ENCODE peak calls at places on chromosome 1, in four cellular contexts. W is left ventricle myocardium inferior, P is GM13976, L is GM20000. A is an unnamed sample.

GRCh38 chr1:89757532-89757931 is 63.3 kb upstream of the LRRC8D start:
- DNase-seq in W (peak), P (peak), L (peak), A (no peak)

GRCh38 chr1:7334475-7335035 is 436.5 kb upstream of the VAMP3 start:
- DNase-seq in W (no peak), P (no peak), L (no peak), A (no peak)

GRCh38 chr1:26541816-26542711 is 12.5 kb downstream of the RPS6KA1 start:
- DNase-seq in W (peak), P (peak), L (peak), A (peak)

GRCh38 chr1:3553166-3553939 is 58.0 kb downstream of the MEGF6 start:
- DNase-seq in W (no peak), P (no peak), L (no peak), A (no peak)

GRCh38 chr1:16236091-16236494 is 890 bp downstream of the CPLANE2 start:
- DNase-seq in W (no peak), P (peak), L (peak), A (peak)

GRCh38 chr1:72262735-72263134 is 19.6 kb downstream of the NEGR1 start:
- DNase-seq in W (no peak), P (no peak), L (no peak), A (no peak)

GRCh38 chr1:10001016-10001665 is 4.1 kb downstream of the RBP7 start:
- DNase-seq in W (no peak), P (no peak), L (no peak), A (no peak)

GRCh38 chr1:110627763-110628162 is 21.6 kb upstream of the KCNA2 start:
- DNase-seq in W (no peak), P (no peak), L (no peak), A (no peak)

GRCh38 chr1:3352952-3353331 is 101.5 kb upstream of the ARHGEF16 start:
- DNase-seq in W (peak), P (no peak), L (no peak), A (no peak)

GRCh38 chr1:91054780-91055481 is 33.1 kb upstream of the ZNF644 start:
- DNase-seq in W (no peak), P (peak), L (peak), A (no peak)

GRCh38 chr1:22259581-22260282 is 116.8 kb upstream of the WNT4 start:
- DNase-seq in W (no peak), P (no peak), L (no peak), A (no peak)

GRCh38 chr1:58849556-58849955 is 65.7 kb upstream of the JUN start:
- DNase-seq in W (no peak), P (no peak), L (no peak), A (no peak)

GRCh38 chr1:173205146-173206051 is 1.7 kb downstream of the TNFSF4 start:
- DNase-seq in W (no peak), P (no peak), L (no peak), A (no peak)

GRCh38 chr1:234660536-234661133 is 50.7 kb upstream of the IRF2BP2 start:
- DNase-seq in W (no peak), P (no peak), L (no peak), A (no peak)

GRCh38 chr1:62515055-62515454 is 78.2 kb downstream of the USP1 start:
- DNase-seq in W (no peak), P (no peak), L (no peak), A (no peak)

GRCh38 chr1:61320575-61320974 is 238.2 kb downstream of the NFIA start:
- DNase-seq in W (no peak), P (no peak), L (no peak), A (no peak)

GRCh38 chr1:54400321-54400720 is 5.9 kb downstream of the SSBP3 start:
- DNase-seq in W (no peak), P (peak), L (peak), A (no peak)
- TF ChIP-seq CTCF in W (no peak), P (no peak), L (no peak), A (no peak)

GRCh38 chr1:11132571-11133293 is 33.1 kb upstream of the EXOSC10 start:
- DNase-seq in W (no peak), P (no peak), L (no peak), A (no peak)
- TF ChIP-seq CTCF in W (no peak), P (no peak), L (no peak), A (no peak)

DNA sequence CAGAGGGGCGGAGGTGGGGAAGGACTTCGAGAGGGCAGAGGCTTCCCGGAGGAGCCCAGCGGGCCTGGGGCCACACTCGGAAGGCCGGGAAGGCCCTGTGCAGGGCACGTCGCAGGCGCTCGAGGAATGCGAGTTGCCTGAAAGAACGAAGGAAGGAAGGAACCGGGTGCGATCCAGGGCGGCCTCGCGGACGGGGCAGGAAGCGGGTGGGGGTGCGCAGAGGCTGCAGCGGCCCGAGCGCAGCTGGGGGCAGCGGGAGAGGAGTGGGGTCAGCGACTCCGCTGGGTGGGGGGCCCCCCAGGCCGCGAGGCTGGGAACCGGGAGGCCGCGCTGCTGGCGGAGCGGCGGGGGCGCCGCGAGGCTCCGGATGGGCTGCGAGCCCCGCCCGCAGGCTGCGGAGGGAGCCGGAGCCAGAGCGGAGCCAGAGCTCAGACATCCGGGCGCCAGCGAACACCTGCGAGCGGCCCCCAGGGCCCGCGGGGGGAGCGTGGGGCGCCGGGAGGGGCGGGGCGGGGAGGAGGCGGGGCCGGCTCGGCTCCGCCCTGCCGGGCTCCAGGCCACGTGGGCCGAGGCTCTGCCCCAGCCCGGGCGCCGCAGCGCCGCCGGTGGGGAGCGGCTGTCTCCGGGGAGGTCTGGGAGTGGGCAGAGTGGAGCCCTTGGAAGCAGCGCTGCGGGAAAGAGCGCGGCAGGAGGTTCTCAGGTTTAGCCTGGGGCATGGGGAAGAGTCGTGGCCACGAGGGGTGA is 4.6 kb downstream of the ID3 start:
- DNase-seq in W (peak), P (peak), L (peak), A (peak)
- TF ChIP-seq CTCF in W (peak), P (peak), L (no peak), A (no peak)

GRCh38 chr1:230569201-230569600 is 73.1 kb upstream of the COG2 start:
- DNase-seq in W (no peak), P (no peak), L (no peak), A (no peak)

GRCh38 chr1:230570724-230571390 is 71.4 kb upstream of the COG2 start:
- DNase-seq in W (no peak), P (no peak), L (no peak), A (peak)

GRCh38 chr1:230566481-230566880 is 75.8 kb upstream of the COG2 start:
- DNase-seq in W (no peak), P (no peak), L (no peak), A (no peak)

GRCh38 chr1:230568676-230569075 is 73.6 kb upstream of the COG2 start:
- DNase-seq in W (no peak), P (no peak), L (no peak), A (peak)

DNA sequence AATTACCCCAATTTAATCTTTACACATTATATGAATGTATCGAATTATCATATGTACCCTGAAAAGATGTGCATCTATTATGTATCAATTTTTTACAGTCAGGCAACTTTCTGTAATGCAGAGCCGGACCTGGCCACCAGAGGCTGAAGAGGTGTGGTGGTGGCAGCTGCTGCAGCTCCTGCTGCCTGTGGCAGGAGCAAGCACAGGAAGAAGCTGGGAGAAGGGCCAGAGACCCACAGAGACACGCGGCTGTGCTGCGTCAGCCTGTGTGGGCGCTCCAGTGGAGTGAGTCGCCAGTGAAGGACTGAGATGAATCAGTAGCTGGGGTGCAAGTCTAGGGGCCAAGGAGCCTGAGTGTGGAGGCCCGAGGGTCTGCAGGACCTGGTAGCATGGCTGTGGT is 74.3 kb upstream of the COG2 start:
- DNase-seq in W (no peak), P (no peak), L (no peak), A (peak)
- TF ChIP-seq CTCF in W (peak), P (no peak), L (no peak), A (peak)

DNA sequence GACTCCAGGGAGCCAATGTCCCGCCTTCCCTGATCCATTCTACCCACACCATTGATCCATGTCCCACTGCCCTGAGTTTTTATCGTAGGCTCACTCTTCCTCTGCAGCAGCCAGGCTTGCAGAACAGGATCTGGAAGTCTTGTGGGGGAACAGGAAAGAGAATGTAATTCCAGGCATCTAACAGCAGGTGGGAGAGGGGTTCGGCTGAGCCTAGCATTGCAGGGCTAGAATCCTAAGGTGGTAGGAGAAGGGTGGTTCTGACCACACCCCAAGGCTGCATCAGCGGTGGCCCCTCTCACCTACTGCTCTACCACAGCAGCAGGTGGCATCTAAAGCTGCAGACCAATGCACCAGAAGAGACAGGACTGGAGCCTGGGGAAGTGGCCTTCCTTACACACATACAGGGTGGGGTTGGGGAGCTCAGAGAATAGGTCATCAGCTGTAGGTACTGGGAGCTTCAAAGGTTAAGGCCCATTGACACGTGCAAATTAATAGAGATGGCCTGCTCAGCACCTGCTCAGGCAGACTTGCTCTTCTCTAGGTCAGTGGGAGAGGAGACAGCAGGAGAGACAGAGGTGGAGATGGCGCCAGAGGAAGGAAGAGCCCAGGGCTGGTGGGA is 20.5 kb downstream of the KNCN start:
- DNase-seq in W (no peak), P (no peak), L (no peak), A (peak)
- TF ChIP-seq CTCF in W (no peak), P (no peak), L (no peak), A (peak)

DNA sequence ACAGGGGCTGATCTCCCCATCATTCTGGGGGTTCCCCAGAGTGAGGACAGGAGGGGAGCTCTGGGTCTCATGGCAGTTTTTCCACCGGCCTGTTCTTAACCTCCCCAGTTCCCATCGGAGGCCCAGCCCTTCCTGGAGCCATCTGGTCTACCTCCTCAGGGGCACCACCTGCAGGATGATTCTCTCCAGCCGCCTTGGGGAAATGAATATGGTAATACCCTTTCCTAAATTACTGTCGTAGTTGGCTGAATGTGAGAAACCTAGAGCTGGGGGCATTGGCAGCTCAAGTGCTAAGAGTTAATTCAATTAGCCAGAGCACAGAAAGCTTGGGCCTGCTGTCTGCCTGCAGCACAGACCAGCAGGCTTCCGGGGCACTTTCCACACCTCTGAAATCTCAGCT is 64.9 kb downstream of the TAS1R2 start:
- DNase-seq in W (no peak), P (no peak), L (no peak), A (peak)
- TF ChIP-seq CTCF in W (no peak), P (no peak), L (no peak), A (no peak)

DNA sequence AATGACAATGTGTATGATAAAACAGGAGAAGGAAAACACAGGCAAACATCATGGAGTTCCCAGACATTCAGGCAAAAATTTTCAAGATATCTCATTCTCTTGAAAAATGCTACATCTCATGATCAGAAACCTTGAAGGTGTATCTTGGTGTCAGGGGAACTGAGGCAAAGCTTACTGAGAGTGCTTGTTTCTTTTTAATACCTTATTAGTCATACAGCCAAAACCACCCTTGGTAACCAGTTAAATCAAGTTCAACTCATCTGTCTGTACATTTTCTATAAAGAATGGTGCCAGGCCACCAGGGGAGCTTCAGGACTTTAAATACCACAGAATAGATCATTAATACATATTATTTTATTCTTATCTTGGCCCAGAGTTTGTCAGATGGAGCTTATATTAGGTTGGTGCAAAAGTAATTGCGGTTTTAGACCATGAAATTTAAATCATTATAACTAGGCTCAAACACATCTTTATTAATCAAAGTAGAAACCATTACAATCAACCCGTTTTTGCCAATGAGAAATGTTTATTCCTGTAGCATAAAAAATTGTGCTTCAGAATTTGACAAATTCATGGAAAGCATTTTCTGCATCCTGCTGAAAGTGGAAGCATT is 1036.0 kb downstream of the AMY1C start:
- DNase-seq in W (no peak), P (no peak), L (no peak), A (no peak)
- TF ChIP-seq CTCF in W (no peak), P (no peak), L (no peak), A (no peak)

GRCh38 chr1:38014171-38014570 is 1.6 kb downstream of the UTP11 start:
- DNase-seq in W (no peak), P (no peak), L (no peak), A (no peak)
- TF ChIP-seq CTCF in W (no peak), P (no peak), L (no peak), A (no peak)